ENCODE peak calls at places on chromosomes 13 and 19, in six cellular contexts. R is GM03348; Q is breast epithelium; D is astrocyte of the cerebellum; S is activated CD4-positive, CD25-positive, alpha-beta regulatory T cell; F is fibroblast of gingiva. U is an unnamed sample.

GRCh38 chr19:54133312-54133956 is 4.1 kb upstream of the CNOT3 start:
- DNase-seq in F (no peak), Q (no peak), D (peak), S (no peak), R (no peak), U (peak)

GRCh38 chr19:8209111-8209964 is at the start of gene CERS4:
- DNase-seq in F (no peak), S (peak), R (peak), D (no peak), Q (peak), U (no peak)

GRCh38 chr13:79398915-79399314 is 7.1 kb downstream of the RBM26 start:
- DNase-seq in S (no peak), Q (no peak), D (no peak), F (no peak), R (no peak), U (no peak)

GRCh38 chr13:100525453-100526298 is 62.9 kb downstream of the GGACT start:
- DNase-seq in S (no peak), Q (no peak), R (no peak), D (no peak), F (no peak), U (no peak)

GRCh38 chr19:13118424-13119193 is 545 bp downstream of the NACC1 start:
- DNase-seq in S (peak), R (peak), F (no peak), D (no peak), Q (peak), U (no peak)

GRCh38 chr13:111411186-111411858 is 90.9 kb downstream of the TEX29 start:
- DNase-seq in D (no peak), S (no peak), F (no peak), Q (no peak), R (no peak), U (no peak)

GRCh38 chr19:44305457-44305856 is 632 bp upstream of the ZNF235 start:
- DNase-seq in S (no peak), F (no peak), Q (no peak), R (no peak), D (no peak), U (no peak)

GRCh38 chr13:29730253-29730652 is 120.2 kb downstream of the UBL3 start:
- DNase-seq in D (no peak), Q (no peak), F (no peak), R (no peak), S (no peak), U (no peak)